ENCODE peak calls at places on chromosomes 7 and 10, in four cellular contexts. L is CD8-positive, alpha-beta T cell; M is activated CD8-positive, alpha-beta T cell treated with anti-CD3 and anti-CD28 coated beads for 36 hours; P is gastroesophageal sphincter. T is an unnamed sample.
A peak's percentile ranks its signal among the peaks of the same experiment; 100 is the strongest.

GRCh38 chr10:79270471-79271246 is 76.6 kb upstream of the PPIF start:
- ATAC-seq in L (no peak), M (no peak), P (no peak), T (no peak)

GRCh38 chr10:107391901-107392300 is 227.4 kb upstream of the SORCS1 start:
- ATAC-seq in L (no peak), M (no peak), P (no peak), T (no peak)

GRCh38 chr7:103577059-103577458 is 131.1 kb upstream of the SLC26A5 start:
- ATAC-seq in L (no peak), M (no peak), P (no peak), T (no peak)

GRCh38 chr7:132472463-132473120 is 103.7 kb downstream of the PLXNA4 start:
- ATAC-seq in L (no peak), M (no peak), P (peak; percentile 82), T (no peak)

GRCh38 chr10:71671983-71672535 is 47.5 kb downstream of the C10orf105 start:
- ATAC-seq in L (no peak), M (no peak), P (no peak), T (no peak)

GRCh38 chr10:87603196-87603595 is 56.5 kb upstream of the PAPSS2 start:
- ATAC-seq in L (no peak), M (no peak), P (no peak), T (no peak)

GRCh38 chr10:69902835-69903535 is 101.3 kb downstream of the COL13A1 start:
- ATAC-seq in L (no peak), M (no peak), P (no peak), T (peak; percentile 23)

GRCh38 chr7:100781255-100781654 is 46.1 kb downstream of the EPHB4 start:
- ATAC-seq in L (no peak), M (no peak), P (no peak), T (no peak)

GRCh38 chr7:85025312-85025756 is 161.5 kb downstream of the SEMA3D start:
- ATAC-seq in L (no peak), M (no peak), P (no peak), T (peak; percentile 89)

GRCh38 chr10:48236199-48236621 is 38.3 kb downstream of the FRMPD2 start:
- ATAC-seq in L (no peak), M (no peak), P (no peak), T (no peak)